ENCODE peak calls at places on chromosomes 12 and 14, in ten cellular contexts. K is dorsolateral prefrontal cortex, J is endodermal cell, M is colonic mucosa, R is fibroblast of lung, Z is lower lobe of right lung, G is heart left ventricle, X is cardiac muscle cell, E is right lobe of liver, W is neuronal stem cell. N is an unnamed sample.

GRCh38 chr12:99234702-99235101 is 412.9 kb upstream of the GARIN6 start:
- DNase-seq in E (no peak), K (no peak), J (no peak), M (no peak), W (no peak), G (no peak), X (no peak), Z (no peak), R (no peak), N (no peak)

GRCh38 chr14:27371209-27371608 is 773.4 kb upstream of the NOVA1 start:
- DNase-seq in J (no peak), Z (no peak), R (no peak), K (no peak), G (no peak), W (no peak), E (no peak), X (no peak), M (no peak), N (no peak)

GRCh38 chr12:69097619-69098368 is 141.6 kb upstream of the CPSF6 start:
- DNase-seq in G (no peak), E (no peak), Z (no peak), K (no peak), X (no peak), J (no peak), M (no peak), R (peak), W (no peak), N (no peak)

GRCh38 chr14:91872011-91872476 is 4.7 kb upstream of the TC2N start:
- DNase-seq in M (no peak), K (no peak), E (no peak), J (no peak), R (no peak), G (no peak), Z (peak), X (no peak), W (no peak), N (no peak)

GRCh38 chr12:50398931-50399330 is 1.8 kb upstream of the LARP4 start:
- DNase-seq in W (no peak), E (no peak), K (no peak), X (no peak), G (no peak), Z (no peak), R (no peak), J (peak), M (no peak), N (no peak)

GRCh38 chr14:21057803-21058675 is at the start of gene RNASE8:
- DNase-seq in W (no peak), K (no peak), X (no peak), J (no peak), M (peak), R (peak), G (no peak), E (no peak), Z (no peak), N (no peak)

GRCh38 chr14:61364243-61364642 is 42.9 kb downstream of the PRKCH start:
- DNase-seq in J (no peak), K (no peak), E (no peak), W (no peak), Z (no peak), X (no peak), G (no peak), M (no peak), R (no peak), N (no peak)

GRCh38 chr12:94567784-94568183 is 82.6 kb downstream of the TMCC3 start:
- DNase-seq in M (no peak), Z (no peak), E (no peak), K (no peak), X (no peak), G (no peak), R (no peak), W (no peak), J (no peak), N (no peak)

GRCh38 chr12:126385785-126386184 is 1320.5 kb downstream of the AACS start:
- DNase-seq in E (no peak), K (no peak), W (no peak), Z (no peak), M (no peak), X (no peak), R (peak), G (no peak), J (no peak), N (no peak)

GRCh38 chr14:40362856-40363255 is 930.6 kb upstream of the FBXO33 start:
- DNase-seq in M (no peak), K (no peak), J (peak), Z (no peak), W (peak), R (peak), G (no peak), X (no peak), E (no peak), N (no peak)

GRCh38 chr12:14995583-14996425 is 23.0 kb downstream of the PDE6H start:
- DNase-seq in W (peak), M (no peak), R (peak), Z (no peak), G (no peak), E (no peak), K (no peak), X (peak), J (no peak), N (no peak)

GRCh38 chr12:47391566-47391965 is 311.8 kb upstream of the AMIGO2 start:
- DNase-seq in E (no peak), G (no peak), W (no peak), R (peak), X (no peak), M (no peak), K (no peak), J (no peak), Z (no peak), N (no peak)

GRCh38 chr12:49693931-49694439 is 13.2 kb downstream of the FMNL3 start:
- DNase-seq in G (no peak), M (no peak), E (no peak), J (no peak), K (no peak), R (peak), Z (no peak), X (no peak), W (no peak), N (no peak)

GRCh38 chr12:69023840-69024239 is 90.9 kb upstream of the CPM start:
- DNase-seq in M (no peak), R (no peak), J (no peak), E (no peak), Z (no peak), G (no peak), W (no peak), X (no peak), K (no peak), N (no peak)

GRCh38 chr14:31960039-31960438 is 117.1 kb upstream of the ARHGAP5 start:
- DNase-seq in X (no peak), E (no peak), W (no peak), G (no peak), Z (no peak), M (no peak), R (peak), J (no peak), K (no peak), N (no peak)

GRCh38 chr12:90999946-91000345 is 4.8 kb downstream of the EPYC start:
- DNase-seq in E (no peak), J (no peak), K (no peak), G (no peak), M (no peak), X (no peak), W (no peak), Z (no peak), R (peak), N (no peak)

GRCh38 chr12:12577786-12578185 is 15.1 kb upstream of the DUSP16 start:
- DNase-seq in W (no peak), J (no peak), G (no peak), E (no peak), M (no peak), K (no peak), Z (no peak), X (no peak), R (no peak), N (no peak)

GRCh38 chr12:42704810-42705401 is 115.4 kb upstream of the PRICKLE1 start:
- DNase-seq in X (no peak), M (no peak), R (no peak), G (no peak), W (no peak), Z (no peak), K (no peak), J (peak), E (no peak), N (no peak)

GRCh38 chr12:132451836-132452195 is 38.1 kb upstream of the FBRSL1 start:
- DNase-seq in J (no peak), K (no peak), E (no peak), W (no peak), M (no peak), G (no peak), X (no peak), R (no peak), Z (no peak), N (no peak)

GRCh38 chr12:55830601-55831406 is 1.4 kb upstream of the DNAJC14 start:
- DNase-seq in Z (peak), M (peak), E (peak), W (peak), K (peak), R (peak), J (peak), G (peak), X (peak), N (peak)

GRCh38 chr12:102950107-102950949 is 7.1 kb upstream of the ASCL1 start:
- DNase-seq in W (no peak), X (peak), Z (peak), M (no peak), K (no peak), J (peak), G (no peak), E (peak), R (no peak), N (no peak)

GRCh38 chr12:96908170-96908675 is 1.2 kb downstream of the NEDD1 start:
- DNase-seq in K (no peak), R (no peak), G (no peak), M (no peak), W (peak), E (no peak), X (no peak), Z (no peak), J (no peak), N (no peak)

GRCh38 chr14:85533821-85534271 is 3.9 kb downstream of the FLRT2 start:
- DNase-seq in G (peak), M (no peak), J (peak), K (no peak), X (peak), Z (peak), R (no peak), E (no peak), W (no peak), N (peak)

GRCh38 chr14:35336171-35337073 is 44.2 kb downstream of the PSMA6 start:
- DNase-seq in J (peak), E (peak), W (no peak), X (peak), R (peak), G (peak), K (no peak), M (peak), Z (peak), N (no peak)

GRCh38 chr14:96509457-96510090 is 7.4 kb downstream of the PAPOLA start:
- DNase-seq in W (no peak), X (no peak), J (no peak), M (no peak), G (no peak), R (no peak), E (no peak), K (no peak), Z (no peak), N (no peak)

GRCh38 chr14:29222671-29223268 is 456.2 kb downstream of the FOXG1 start:
- DNase-seq in E (no peak), X (peak), R (peak), W (no peak), Z (no peak), G (no peak), M (no peak), J (peak), K (no peak), N (no peak)

GRCh38 chr12:56040963-56041578 is 647 bp upstream of the RPS26 start:
- DNase-seq in M (peak), W (no peak), J (peak), K (no peak), Z (no peak), E (no peak), G (no peak), R (no peak), X (no peak), N (no peak)

GRCh38 chr12:12927211-12928079 is 24.5 kb downstream of the GPRC5D start:
- DNase-seq in X (peak), E (peak), W (no peak), Z (peak), K (no peak), R (peak), G (peak), J (no peak), M (peak), N (peak)

GRCh38 chr14:64993263-64993662 is 6.6 kb downstream of the FNTB start:
- DNase-seq in Z (no peak), K (no peak), X (no peak), E (no peak), G (no peak), W (no peak), R (no peak), J (no peak), M (no peak), N (no peak)

DNA sequence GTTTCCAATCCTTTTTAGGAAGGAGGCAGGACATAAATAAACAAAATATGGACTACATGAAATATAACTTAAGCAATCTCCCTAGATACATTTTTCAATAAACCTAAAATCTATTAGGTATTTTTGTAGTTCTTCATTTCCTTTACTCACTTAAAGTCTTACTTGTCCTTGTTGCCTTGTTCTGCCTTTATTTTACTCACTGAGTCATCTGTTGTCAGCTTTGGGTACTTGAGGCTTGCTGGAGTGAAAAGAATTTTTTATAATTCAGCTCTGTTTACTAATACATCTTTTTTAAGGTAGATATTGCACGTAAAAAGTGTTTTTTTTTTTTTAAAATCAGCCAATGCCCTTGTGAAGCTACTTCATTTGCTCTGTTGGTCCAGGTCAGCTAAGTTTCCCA is 216.2 kb downstream of the PELI2 start:
- DNase-seq in G (no peak), K (no peak), M (no peak), E (no peak), X (no peak), R (peak), Z (no peak), W (no peak), J (no peak), N (no peak)
- H3K27ac ChIP-seq in G (no peak), K (no peak), M (peak), E (no peak), X (no peak), R (peak), Z (no peak), W (no peak), J (no peak), N (no peak)

GRCh38 chr14:24430682-24431568 is 1.2 kb downstream of the KHNYN start:
- DNase-seq in G (peak), X (no peak), R (peak), M (peak), W (no peak), K (no peak), Z (no peak), J (no peak), E (no peak), N (no peak)

GRCh38 chr14:24429395-24430142 is at the start of the genes CBLN3 and KHNYN:
- DNase-seq in E (peak), W (peak), G (peak), Z (peak), X (peak), M (peak), R (peak), J (peak), K (peak), N (peak)

GRCh38 chr14:24432259-24433131 is 2.7 kb downstream of the KHNYN start:
- DNase-seq in Z (no peak), K (no peak), W (no peak), X (no peak), G (no peak), J (no peak), R (no peak), E (no peak), M (no peak), N (no peak)

GRCh38 chr14:24430143-24430681 is 458 bp downstream of the KHNYN start:
- DNase-seq in G (peak), X (peak), M (peak), E (peak), K (no peak), Z (peak), R (peak), W (peak), J (peak), N (peak)

DNA sequence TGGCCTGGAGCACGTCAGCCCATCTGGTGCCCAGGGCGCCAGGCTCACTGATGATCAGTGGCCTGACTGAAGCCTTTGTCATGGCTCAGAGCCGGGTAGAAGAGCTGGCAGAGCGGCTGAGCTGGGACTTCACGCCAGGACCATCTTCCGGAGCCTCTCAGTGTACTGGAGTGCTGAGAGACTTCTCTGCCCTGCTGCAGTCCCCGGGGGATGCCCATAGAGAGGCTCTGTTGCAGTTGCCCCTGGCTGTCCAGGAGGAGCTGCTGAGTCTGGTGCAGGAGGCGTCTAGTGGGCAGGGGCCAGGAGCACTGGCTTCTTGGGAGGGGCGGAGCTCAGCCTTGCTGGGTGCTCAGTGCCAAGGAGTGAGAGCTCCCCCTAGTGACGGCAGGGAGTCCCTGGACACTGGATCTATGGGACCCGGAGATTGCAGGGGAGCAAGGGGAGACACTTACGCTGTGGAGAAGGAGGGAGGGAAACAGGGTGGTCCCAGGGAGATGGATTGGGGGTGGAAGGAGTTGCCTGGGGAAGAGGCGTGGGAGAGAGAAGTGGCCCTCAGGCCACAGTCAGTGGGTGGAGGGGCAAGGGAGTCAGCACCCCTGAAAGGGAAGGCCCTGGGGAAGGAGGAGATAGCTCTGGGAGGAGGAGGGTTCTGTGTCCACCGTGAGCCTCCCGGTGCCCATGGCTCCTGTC is 2.0 kb downstream of the KHNYN start:
- DNase-seq in K (peak), X (peak), G (peak), E (peak), Z (peak), R (peak), J (peak), M (peak), W (peak), N (peak)
- H3K27ac ChIP-seq in K (peak), X (no peak), G (peak), E (peak), Z (peak), R (peak), J (no peak), M (peak), W (no peak), N (no peak)

DNA sequence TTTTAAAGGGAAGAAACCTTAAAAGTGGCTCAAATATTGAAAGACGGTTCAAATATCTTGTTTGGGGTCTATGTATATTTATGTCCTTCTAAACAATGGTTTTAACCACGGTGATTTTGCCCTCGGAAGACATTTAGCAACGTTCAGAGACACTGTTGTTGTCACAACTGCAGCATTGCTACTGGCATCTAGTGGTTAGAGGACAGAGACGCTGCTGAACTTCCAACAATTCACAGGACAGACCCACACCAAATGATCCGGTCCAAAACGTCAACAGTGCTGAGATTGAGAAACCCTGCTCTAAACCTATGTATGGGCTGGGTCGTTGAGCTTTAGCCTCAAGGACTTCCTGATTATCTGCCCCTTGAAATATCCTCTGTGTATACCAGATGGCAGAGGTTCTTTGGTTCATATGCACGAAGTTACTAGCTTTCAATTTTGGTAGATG is 1.7 kb downstream of the ANGEL1 start:
- DNase-seq in M (peak), J (no peak), G (no peak), E (no peak), X (peak), Z (no peak), W (no peak), K (no peak), R (peak), N (no peak)
- H3K27ac ChIP-seq in M (peak), J (no peak), G (peak), E (peak), X (no peak), Z (peak), W (no peak), K (no peak), R (no peak), N (no peak)

GRCh38 chr14:80608563-80608962 is 333.0 kb downstream of the CEP128 start:
- DNase-seq in X (no peak), J (no peak), R (no peak), K (no peak), W (no peak), Z (no peak), E (no peak), G (no peak), M (no peak), N (no peak)
- H3K27ac ChIP-seq in X (no peak), J (no peak), R (no peak), K (no peak), W (no peak), Z (no peak), E (no peak), G (no peak), M (no peak), N (no peak)

GRCh38 chr12:120984351-120984898 is 6.1 kb downstream of the HNF1A start:
- DNase-seq in E (peak), R (no peak), W (no peak), G (no peak), J (no peak), M (peak), K (no peak), X (no peak), Z (no peak), N (no peak)
- H3K27ac ChIP-seq in E (peak), R (no peak), W (no peak), G (no peak), J (peak), M (peak), K (no peak), X (no peak), Z (no peak), N (no peak)

DNA sequence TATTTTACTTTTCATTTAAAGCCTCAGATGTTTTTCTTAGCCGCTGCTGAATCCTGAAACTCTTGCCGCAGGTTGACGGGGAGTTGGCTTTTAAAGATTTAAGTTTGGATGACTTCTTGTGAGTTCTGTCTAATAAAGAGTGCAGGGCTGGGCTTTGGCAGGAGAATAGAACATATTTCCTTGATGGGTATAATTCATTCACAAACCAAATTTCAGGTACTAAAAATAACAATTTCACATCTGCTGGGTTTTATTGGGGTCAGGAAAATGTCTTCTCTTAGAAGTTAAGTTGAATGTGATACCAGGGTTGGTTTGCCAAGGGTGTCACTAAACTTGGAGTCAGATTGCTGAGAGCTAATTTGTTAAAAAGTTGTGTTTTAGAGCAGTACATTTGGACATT is 9.7 kb downstream of the SP1 start:
- DNase-seq in Z (no peak), E (no peak), J (no peak), K (no peak), G (no peak), X (no peak), R (no peak), W (no peak), M (no peak), N (no peak)
- H3K27ac ChIP-seq in Z (no peak), E (peak), J (no peak), K (peak), G (peak), X (peak), R (peak), W (no peak), M (peak), N (no peak)

GRCh38 chr12:6765048-6765633 is 1.0 kb upstream of the PTMS start:
- DNase-seq in J (no peak), Z (no peak), M (no peak), E (no peak), G (no peak), R (no peak), W (no peak), K (no peak), X (no peak), N (no peak)
- H3K27ac ChIP-seq in J (peak), Z (peak), M (peak), E (peak), G (peak), R (peak), W (peak), K (peak), X (peak), N (peak)

GRCh38 chr12:75666126-75666979 is 154.9 kb upstream of the KRR1 start:
- DNase-seq in J (peak), G (no peak), K (no peak), Z (no peak), R (peak), E (no peak), W (no peak), M (peak), X (no peak), N (no peak)
- H3K27ac ChIP-seq in J (no peak), G (no peak), K (no peak), Z (no peak), R (peak), E (peak), W (no peak), M (peak), X (no peak), N (no peak)

GRCh38 chr12:21697829-21698630 is 40.4 kb upstream of the LDHB start:
- DNase-seq in J (no peak), G (no peak), K (no peak), W (peak), E (no peak), M (no peak), R (peak), Z (no peak), X (peak), N (no peak)
- H3K27ac ChIP-seq in J (no peak), G (no peak), K (no peak), W (no peak), E (peak), M (no peak), R (no peak), Z (no peak), X (no peak), N (no peak)

N was measured in caudate nucleus.